ENCODE peak calls at places on chromosomes 7 and 10, in four cellular contexts. I is transverse colon, T is K562, W is esophagus muscularis mucosa. A is an unnamed sample.

GRCh38 chr10:126425473-126426065 is 37.3 kb upstream of the ADAM12 start:
- DNase-seq in W (peak), I (no peak), T (no peak), A (no peak)

GRCh38 chr7:31336202-31337035 is 4.1 kb downstream of the NEUROD6 start:
- DNase-seq in I (no peak), T (no peak), W (no peak), A (no peak)

GRCh38 chr10:91409069-91409868 is 875 bp upstream of the HECTD2 start:
- DNase-seq in T (peak), W (peak), I (peak), A (peak)

GRCh38 chr10:100568937-100569336 is 33.2 kb downstream of the HIF1AN start:
- DNase-seq in T (no peak), W (no peak), I (no peak), A (no peak)

GRCh38 chr10:12252882-12253546 is 57.0 kb downstream of the CDC123 start:
- DNase-seq in T (peak), I (peak), W (no peak), A (no peak)

GRCh38 chr10:86265877-86266259 is 100.7 kb downstream of the GRID1 start:
- DNase-seq in I (no peak), W (no peak), T (no peak), A (peak)

GRCh38 chr10:61028861-61029361 is 84.9 kb upstream of the RHOBTB1 start:
- DNase-seq in T (no peak), W (no peak), I (no peak), A (no peak)

GRCh38 chr7:37150180-37150579 is 298.5 kb downstream of the ELMO1 start:
- DNase-seq in T (no peak), I (peak), W (no peak), A (no peak)

GRCh38 chr7:30091431-30092386 is 43.1 kb upstream of the MTURN start:
- DNase-seq in I (no peak), W (no peak), T (no peak), A (no peak)

GRCh38 chr7:149670288-149670687 is 103.1 kb downstream of the ZNF467 start:
- DNase-seq in T (no peak), W (no peak), I (peak), A (peak)

GRCh38 chr10:16494174-16494573 is 27.5 kb downstream of the C1QL3 start:
- DNase-seq in T (no peak), W (no peak), I (no peak), A (no peak)

GRCh38 chr10:7561216-7561893 is 105.4 kb downstream of the ITIH5 start:
- DNase-seq in W (no peak), T (no peak), I (peak), A (peak)

GRCh38 chr10:120963053-120963533 is 111.9 kb downstream of the WDR11 start:
- DNase-seq in W (no peak), I (peak), T (no peak), A (no peak)

GRCh38 chr10:93061594-93062498 is 1.2 kb downstream of the CYP26C1 start:
- DNase-seq in W (peak), I (no peak), T (no peak), A (no peak)

GRCh38 chr10:103507235-103508191 is 14.0 kb downstream of the NEURL1 start:
- DNase-seq in T (peak), I (no peak), W (no peak), A (no peak)

GRCh38 chr10:72081772-72082590 is 6.4 kb downstream of the SPOCK2 start:
- DNase-seq in W (no peak), I (peak), T (no peak), A (peak)

GRCh38 chr7:146296028-146296427 is 179.4 kb downstream of the CNTNAP2 start:
- DNase-seq in I (no peak), T (no peak), W (no peak), A (no peak)

GRCh38 chr10:27742195-27742925 is 3.3 kb downstream of the MKX start:
- DNase-seq in T (peak), W (no peak), I (peak), A (peak)

GRCh38 chr7:51066405-51066882 is 250.2 kb downstream of the COBL start:
- DNase-seq in I (no peak), W (peak), T (no peak), A (no peak)

GRCh38 chr7:130356760-130357611 is 12.4 kb downstream of the CPA5 start:
- DNase-seq in W (no peak), I (peak), T (peak), A (peak)

GRCh38 chr10:79202188-79203013 is 133.6 kb downstream of the ZMIZ1 start:
- DNase-seq in W (no peak), I (peak), T (peak), A (peak)

GRCh38 chr10:114392112-114392835 is 12.0 kb downstream of the AFAP1L2 start:
- DNase-seq in W (no peak), T (no peak), I (no peak), A (peak)

GRCh38 chr7:70620333-70621055 is 511.4 kb upstream of the GALNT17 start:
- DNase-seq in I (no peak), T (no peak), W (no peak), A (no peak)

GRCh38 chr7:5594616-5595544 is 171.2 kb upstream of the TNRC18 start:
- DNase-seq in I (no peak), W (no peak), T (peak), A (no peak)

GRCh38 chr7:149459540-149460433 is 1.1 kb downstream of the ZNF777 start:
- DNase-seq in W (peak), T (peak), I (no peak), A (no peak)

GRCh38 chr10:34761443-34761842 is 53.7 kb downstream of the PARD3 start:
- DNase-seq in W (no peak), T (no peak), I (no peak), A (no peak)

GRCh38 chr10:43396061-43396927 is 12.7 kb downstream of the HNRNPF start:
- DNase-seq in I (peak), T (peak), W (no peak), A (peak)

GRCh38 chr7:113606325-113606724 is 312.5 kb downstream of the PPP1R3A start:
- DNase-seq in W (no peak), I (no peak), T (no peak), A (no peak)

GRCh38 chr7:74300951-74301350 is 11.7 kb downstream of the CLIP2 start:
- DNase-seq in I (no peak), T (no peak), W (no peak), A (no peak)

GRCh38 chr10:49611815-49612512 is 1.9 kb downstream of the SLC18A3 start:
- DNase-seq in T (no peak), I (no peak), W (no peak), A (peak)

GRCh38 chr7:159024280-159024951 is 120.3 kb downstream of the VIPR2 start:
- DNase-seq in T (no peak), W (no peak), I (peak), A (peak)

GRCh38 chr7:151517601-151518104 is 2.0 kb downstream of the RHEB start:
- DNase-seq in I (no peak), W (no peak), T (no peak), A (no peak)

GRCh38 chr7:28405662-28406061 is 6.7 kb upstream of the CREB5 start:
- DNase-seq in I (peak), T (no peak), W (no peak), A (peak)

GRCh38 chr7:149736478-149737360 is 36.7 kb downstream of the ZNF467 start:
- DNase-seq in I (no peak), W (no peak), T (no peak), A (peak)

GRCh38 chr10:48527691-48528212 is 77.1 kb downstream of the ARHGAP22 start:
- DNase-seq in T (no peak), W (no peak), I (no peak), A (no peak)

GRCh38 chr7:92297736-92298135 is 52.0 kb downstream of the ANKIB1 start:
- DNase-seq in W (no peak), I (no peak), T (no peak), A (no peak)

GRCh38 chr7:91319326-91319725 is 55.1 kb downstream of the FZD1 start:
- DNase-seq in W (no peak), T (no peak), I (no peak), A (no peak)

GRCh38 chr7:3927446-3928110 is 626.5 kb downstream of the SDK1 start:
- DNase-seq in I (no peak), W (no peak), T (no peak), A (no peak)

GRCh38 chr10:23438547-23439451 is at the start of gene OTUD1:
- DNase-seq in T (peak), W (peak), I (peak), A (peak)
- TF ChIP-seq POLR2AphosphoS5 in T (no peak), W (peak), I (peak), A (peak)

GRCh38 chr10:102452672-102453340 is 1.5 kb upstream of the C10orf95 start:
- DNase-seq in T (peak), I (peak), W (no peak), A (peak)

GRCh38 chr10:102450124-102450373 is 1.3 kb downstream of the C10orf95 start:
- DNase-seq in T (no peak), I (no peak), W (no peak), A (no peak)

GRCh38 chr10:102451105-102451969 is at the start of gene C10orf95:
- DNase-seq in W (no peak), T (no peak), I (peak), A (no peak)

GRCh38 chr10:102449321-102450123 is 1.8 kb downstream of the C10orf95 start:
- DNase-seq in I (peak), W (no peak), T (peak), A (peak)

GRCh38 chr10:102450374-102451104 is 804 bp downstream of the C10orf95 start:
- DNase-seq in W (no peak), I (peak), T (peak), A (peak)
- TF ChIP-seq POLR2AphosphoS5 in W (peak), I (peak), T (no peak), A (peak)

GRCh38 chr10:5596611-5597341 is 69.6 kb downstream of the ASB13 start:
- DNase-seq in W (no peak), T (no peak), I (no peak), A (no peak)
- TF ChIP-seq POLR2AphosphoS5 in W (no peak), T (no peak), I (no peak), A (no peak)

GRCh38 chr7:155786491-155786890 is 25.8 kb downstream of the SHH start:
- DNase-seq in W (no peak), I (no peak), T (no peak), A (peak)

GRCh38 chr7:155788616-155789000 is 23.7 kb downstream of the SHH start:
- DNase-seq in I (no peak), W (no peak), T (no peak), A (peak)

GRCh38 chr7:155789001-155789725 is 23.1 kb downstream of the SHH start:
- DNase-seq in W (no peak), T (no peak), I (no peak), A (peak)

GRCh38 chr7:155785536-155785935 is 26.7 kb downstream of the SHH start:
- DNase-seq in T (no peak), I (no peak), W (no peak), A (peak)

GRCh38 chr7:155787171-155787851 is 25.0 kb downstream of the SHH start:
- DNase-seq in W (no peak), I (no peak), T (no peak), A (peak)
- TF ChIP-seq POLR2AphosphoS5 in W (no peak), I (no peak), T (no peak), A (peak)

GRCh38 chr10:101781984-101782810 is 1.0 kb downstream of the NPM3 start:
- DNase-seq in I (no peak), W (no peak), T (no peak), A (peak)

GRCh38 chr10:101785801-101786200 is 2.6 kb upstream of the NPM3 start:
- DNase-seq in T (no peak), I (no peak), W (no peak), A (no peak)

GRCh38 chr10:101783736-101784118 is 481 bp upstream of the NPM3 start:
- DNase-seq in W (no peak), T (no peak), I (no peak), A (no peak)

GRCh38 chr10:101782811-101783735 is at the start of gene NPM3:
- DNase-seq in T (peak), I (peak), W (peak), A (peak)

DNA sequence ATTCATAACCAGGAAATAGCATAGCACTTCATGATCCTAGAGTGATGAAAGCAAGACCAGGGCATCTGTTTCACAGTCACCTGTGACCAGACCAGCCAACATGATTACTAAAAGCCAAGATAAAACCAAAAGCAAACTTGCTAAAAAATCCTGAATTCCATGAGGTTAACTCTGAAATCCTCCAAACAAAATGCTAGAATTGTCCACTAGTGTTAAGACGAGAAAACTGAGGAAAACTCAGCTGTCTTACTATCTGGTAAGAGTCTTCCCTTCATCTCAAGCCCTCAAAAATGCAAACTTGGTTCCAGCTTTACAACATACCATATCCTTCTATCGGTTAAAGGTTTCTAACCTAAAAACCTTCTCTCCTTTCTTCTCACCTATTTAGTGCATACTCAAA is 1.3 kb upstream of the NPM3 start:
- DNase-seq in T (no peak), I (no peak), W (no peak), A (no peak)
- TF ChIP-seq POLR2AphosphoS5 in T (no peak), I (no peak), W (no peak), A (no peak)

DNA sequence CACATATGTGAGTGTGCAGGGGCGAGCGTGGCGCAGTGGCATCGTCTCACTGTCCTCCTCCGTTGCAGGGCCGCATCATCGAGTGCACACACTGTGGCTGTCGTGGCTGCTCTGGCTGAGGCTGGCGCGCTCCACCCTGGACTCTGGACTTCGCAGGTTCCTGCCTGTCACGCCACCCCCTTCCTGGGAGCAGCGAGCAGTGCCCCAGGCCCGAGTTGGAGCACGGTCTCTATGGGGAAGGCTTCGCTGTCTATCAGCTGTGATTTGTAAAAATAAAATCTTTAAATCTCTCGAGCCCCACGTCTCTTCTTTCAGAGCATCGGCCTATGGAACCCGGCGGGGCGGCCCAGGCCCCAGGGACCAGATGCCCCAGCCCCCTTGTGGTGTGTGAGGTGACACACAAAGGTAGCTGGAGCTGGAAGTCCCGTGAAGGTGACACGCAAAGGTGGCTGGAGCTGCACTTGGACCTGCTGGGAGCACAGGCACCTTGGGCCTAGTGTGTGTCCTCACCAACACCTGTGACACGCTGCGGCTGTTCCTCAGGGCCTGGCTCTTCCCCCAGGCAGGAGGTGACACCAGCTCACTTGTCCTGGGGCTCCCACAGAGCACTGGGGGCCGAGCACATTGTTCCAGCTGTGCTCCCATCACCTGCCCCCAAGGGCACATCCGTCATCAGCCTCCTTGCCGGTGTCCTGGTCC is 10.7 kb downstream of the BUD31 start:
- DNase-seq in W (no peak), T (no peak), I (no peak), A (no peak)
- TF ChIP-seq POLR2AphosphoS5 in W (no peak), T (peak), I (no peak), A (no peak)

GRCh38 chr7:191105-192034 is 1.0 kb upstream of the FAM20C start:
- DNase-seq in T (peak), I (no peak), W (no peak), A (peak)

GRCh38 chr7:192701-193536 is 548 bp downstream of the FAM20C start:
- DNase-seq in I (peak), W (no peak), T (no peak), A (no peak)

GRCh38 chr7:190196-190595 is 2.2 kb upstream of the FAM20C start:
- DNase-seq in T (no peak), I (no peak), W (no peak), A (no peak)

GRCh38 chr7:193538-194256 is 1.3 kb downstream of the FAM20C start:
- DNase-seq in W (no peak), I (no peak), T (no peak), A (no peak)

DNA sequence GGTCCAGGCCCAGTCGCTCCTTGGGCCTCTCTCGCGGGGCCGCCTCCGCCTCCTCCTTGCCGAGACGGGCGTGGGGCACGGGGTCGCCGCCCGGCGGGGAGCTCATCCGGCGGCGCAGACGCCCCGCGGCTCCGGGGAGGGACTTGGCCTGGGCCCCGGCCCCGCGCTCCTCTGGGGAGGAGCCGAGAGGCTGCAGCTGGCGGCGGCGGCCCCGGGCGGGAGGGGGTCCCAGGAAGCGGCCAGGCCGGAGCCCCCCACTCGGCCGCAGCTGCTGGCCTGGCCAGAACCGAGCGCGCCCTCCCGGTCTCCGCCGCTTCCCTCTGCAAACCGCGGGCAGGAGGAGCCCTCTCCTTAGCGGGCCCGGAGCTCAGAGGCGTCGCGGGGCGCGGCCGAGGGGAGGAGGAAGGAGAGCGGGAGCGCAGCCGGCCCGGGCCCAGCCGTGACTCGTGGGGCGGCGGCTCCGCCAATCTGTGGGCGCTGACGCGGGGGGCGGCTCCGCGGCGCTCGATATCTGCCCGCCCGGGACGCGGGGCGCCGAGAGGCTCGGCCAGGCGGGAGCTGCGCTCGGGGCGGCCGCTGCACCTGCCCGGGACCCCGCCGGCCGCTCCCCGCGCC is at the start of gene FAM20C:
- DNase-seq in W (peak), T (peak), I (peak), A (peak)
- TF ChIP-seq POLR2AphosphoS5 in W (peak), T (no peak), I (peak), A (peak)

GRCh38 chr10:110504111-110504735 is 6.5 kb downstream of the DUSP5 start:
- DNase-seq in W (no peak), I (peak), T (peak), A (peak)
- TF ChIP-seq POLR2AphosphoS5 in W (peak), I (peak), T (no peak), A (peak)